ENCODE peak calls at places on chromosomes 11 and 22, in seven cellular contexts. S is stomach, D is Peyer's patch, G is K562, W is body of pancreas, H is tibial nerve, R is gastrocnemius medialis. M is an unnamed sample.

GRCh38 chr11:59144579-59145345 is 2.1 kb downstream of the FAM111A start:
- DNase-seq in G (peak), W (peak), D (peak), S (peak), H (peak), R (peak), M (peak)

GRCh38 chr11:57082125-57082524 is 93.4 kb downstream of the OR5AK2 start:
- DNase-seq in R (no peak), D (no peak), W (no peak), H (no peak), S (no peak), G (no peak), M (no peak)

GRCh38 chr22:43241699-43242386 is 54.9 kb upstream of the TTLL12 start:
- DNase-seq in R (no peak), G (no peak), D (no peak), W (no peak), H (no peak), S (no peak), M (no peak)

GRCh38 chr22:28710112-28710888 is 30.7 kb upstream of the TTC28 start:
- DNase-seq in G (no peak), W (no peak), H (no peak), S (no peak), D (no peak), R (no peak), M (no peak)

GRCh38 chr11:69444381-69445130 is 36.9 kb upstream of the LINC01488 start:
- DNase-seq in R (peak), H (peak), G (peak), D (no peak), W (peak), S (no peak), M (peak)

GRCh38 chr22:23847310-23847920 is 8.6 kb upstream of the DERL3 start:
- DNase-seq in S (no peak), W (no peak), H (no peak), D (no peak), R (no peak), G (no peak), M (no peak)

GRCh38 chr11:109968781-109969180 is 124.4 kb upstream of the ZC3H12C start:
- DNase-seq in W (no peak), H (no peak), D (no peak), R (no peak), S (no peak), G (no peak), M (no peak)

GRCh38 chr22:45970709-45971388 is 6.1 kb downstream of the WNT7B start:
- DNase-seq in W (no peak), G (no peak), H (no peak), S (no peak), D (no peak), R (no peak), M (no peak)

GRCh38 chr11:2665747-2666710 is 33.8 kb downstream of the KCNQ1OT1 start:
- DNase-seq in S (peak), H (no peak), G (no peak), R (no peak), D (no peak), W (peak), M (peak)

GRCh38 chr22:45096256-45096907 is 67.3 kb upstream of the NUP50 start:
- DNase-seq in D (peak), S (peak), G (peak), R (no peak), W (peak), H (peak), M (no peak)

GRCh38 chr11:125514336-125515101 is 18.5 kb upstream of the FEZ1 start:
- DNase-seq in H (no peak), D (no peak), R (no peak), S (peak), G (no peak), W (no peak), M (no peak)

DNA sequence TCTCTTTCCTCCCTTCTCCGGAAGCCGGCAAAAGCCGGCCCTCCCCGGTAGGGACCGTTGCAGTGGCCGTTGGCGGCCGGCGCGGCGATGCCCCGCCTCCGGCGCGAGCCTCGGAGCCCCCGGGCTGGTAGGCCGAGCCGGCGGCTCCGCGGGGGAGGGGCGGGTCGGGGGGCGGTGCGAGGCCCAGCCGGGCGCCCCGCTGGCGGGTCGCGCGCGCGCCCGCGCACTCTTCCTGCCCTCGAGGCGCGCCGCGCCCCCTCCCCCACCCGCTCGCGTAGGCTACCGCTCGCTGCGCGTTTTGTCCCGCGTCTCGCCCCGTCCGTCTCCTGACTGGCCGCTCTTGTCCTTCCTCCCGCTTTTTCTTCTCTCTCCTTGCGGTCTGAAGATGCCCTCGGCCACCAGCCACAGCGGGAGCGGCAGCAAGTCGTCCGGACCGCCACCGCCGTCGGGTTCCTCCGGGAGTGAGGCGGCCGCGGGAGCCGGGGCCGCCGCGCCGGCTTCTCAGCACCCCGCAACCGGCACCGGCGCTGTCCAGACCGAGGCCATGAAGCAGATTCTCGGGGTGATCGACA is 591 bp downstream of the CAPRIN1 start:
- DNase-seq in R (peak), G (peak), D (peak), W (peak), H (peak), S (peak), M (peak)
- TF ChIP-seq POLR2A in R (no peak), G (no peak), D (peak), W (no peak), H (no peak), S (no peak), M (no peak)

DNA sequence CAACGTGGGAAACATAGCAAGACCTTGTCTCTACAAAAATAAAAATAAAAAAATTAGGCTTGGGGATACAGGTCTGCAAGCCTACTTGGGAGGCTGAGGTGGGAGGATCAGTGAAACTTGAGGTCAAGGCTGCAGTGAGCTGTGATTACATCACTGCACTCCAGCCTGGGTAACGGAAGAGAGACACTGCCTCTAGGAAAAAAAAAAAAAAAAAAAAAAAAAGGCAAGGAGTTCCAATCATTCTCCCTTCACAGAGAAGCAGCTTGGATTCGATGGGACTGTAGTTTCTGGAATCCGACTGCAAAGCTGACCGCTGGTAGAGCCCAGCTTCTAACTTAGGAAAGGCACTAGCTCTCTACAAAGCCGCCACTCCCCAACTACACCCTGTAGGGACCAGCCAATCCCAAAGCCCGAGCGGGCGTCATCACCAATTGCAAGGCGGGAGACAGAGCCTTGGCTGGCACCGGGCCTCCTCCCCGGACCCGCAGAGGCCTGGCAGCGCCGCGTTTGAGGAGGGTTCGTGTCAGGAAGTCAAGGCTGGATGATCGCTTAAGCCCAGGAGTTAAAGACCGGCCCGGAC is 699 bp upstream of the DDB2 start:
- DNase-seq in G (peak), H (peak), R (peak), S (peak), W (peak), D (peak), M (peak)
- TF ChIP-seq POLR2A in G (no peak), H (peak), R (peak), S (no peak), W (peak), D (peak), M (peak)

GRCh38 chr11:65613091-65613928 is 711 bp downstream of the MAP3K11 start:
- DNase-seq in G (no peak), R (no peak), W (peak), H (no peak), D (no peak), S (peak), M (peak)
- TF ChIP-seq POLR2A in G (no peak), R (no peak), W (no peak), H (no peak), D (no peak), S (no peak), M (no peak)

GRCh38 chr22:40951795-40952602 is 821 bp downstream of the RBX1 start:
- DNase-seq in S (no peak), H (no peak), R (no peak), D (no peak), W (no peak), G (peak), M (no peak)
- TF ChIP-seq POLR2A in S (no peak), H (no peak), R (no peak), D (no peak), W (peak), G (peak), M (no peak)

GRCh38 chr11:112993808-112994207 is 32.6 kb downstream of the NCAM1 start:
- DNase-seq in S (no peak), G (no peak), D (no peak), R (no peak), H (no peak), W (no peak), M (no peak)
- TF ChIP-seq POLR2A in S (no peak), G (no peak), D (no peak), R (no peak), H (no peak), W (no peak), M (no peak)

DNA sequence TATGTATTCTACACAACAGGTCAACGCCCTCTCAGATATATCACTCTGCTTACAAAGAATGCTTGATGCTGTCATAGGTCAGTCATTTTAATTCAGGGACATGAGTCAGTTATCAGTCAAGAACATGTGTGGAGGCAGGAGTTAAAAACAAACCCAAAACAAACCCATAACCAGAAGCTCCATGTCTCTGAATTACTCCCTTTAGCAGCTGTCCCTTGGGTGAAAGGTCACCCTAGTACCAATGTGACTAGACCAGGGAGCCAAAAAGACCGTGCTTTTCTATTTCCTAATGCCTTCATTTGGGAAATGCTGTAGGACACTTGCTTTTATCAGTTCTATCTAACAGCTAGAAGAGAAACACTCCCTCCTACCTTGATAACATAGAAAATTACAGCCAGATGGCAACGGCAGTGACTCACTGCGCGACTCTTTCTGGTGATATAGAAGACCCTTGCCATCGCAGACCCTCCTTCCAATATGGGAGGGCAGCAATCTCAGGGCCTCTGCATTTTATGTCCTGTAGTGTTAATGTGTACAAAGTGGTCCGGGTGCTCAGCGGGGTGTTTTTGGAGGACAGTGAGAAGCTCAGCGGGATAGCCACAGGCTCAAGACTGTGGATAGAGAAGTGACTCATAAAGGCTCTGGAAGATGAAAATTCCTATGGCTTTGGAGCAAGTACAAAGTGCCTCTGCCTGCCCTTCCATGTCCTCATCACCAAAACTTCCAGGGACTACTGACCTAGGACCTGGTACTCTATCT is 24.8 kb downstream of the APOL5 start:
- DNase-seq in S (no peak), W (no peak), R (no peak), H (no peak), D (no peak), G (peak), M (no peak)
- TF ChIP-seq POLR2A in S (no peak), W (no peak), R (no peak), H (no peak), D (no peak), G (no peak), M (no peak)

GRCh38 chr11:65860278-65861164 is at the start of gene MUS81:
- DNase-seq in H (peak), D (peak), R (peak), W (peak), G (peak), S (peak), M (peak)
- TF ChIP-seq POLR2A in H (peak), D (peak), R (peak), W (peak), G (peak), S (no peak), M (peak)

GRCh38 chr11:80606726-80607125 is 1165.9 kb upstream of the TENM4 start:
- DNase-seq in D (no peak), H (no peak), W (no peak), G (no peak), R (no peak), S (no peak), M (no peak)
- TF ChIP-seq POLR2A in D (no peak), H (no peak), W (no peak), G (no peak), R (no peak), S (no peak), M (no peak)

GRCh38 chr11:122772945-122773344 is 65.4 kb upstream of the CRTAM start:
- DNase-seq in S (no peak), R (no peak), D (no peak), H (no peak), G (no peak), W (no peak), M (no peak)
- TF ChIP-seq POLR2A in S (no peak), R (no peak), D (no peak), H (no peak), G (no peak), W (no peak), M (no peak)

DNA sequence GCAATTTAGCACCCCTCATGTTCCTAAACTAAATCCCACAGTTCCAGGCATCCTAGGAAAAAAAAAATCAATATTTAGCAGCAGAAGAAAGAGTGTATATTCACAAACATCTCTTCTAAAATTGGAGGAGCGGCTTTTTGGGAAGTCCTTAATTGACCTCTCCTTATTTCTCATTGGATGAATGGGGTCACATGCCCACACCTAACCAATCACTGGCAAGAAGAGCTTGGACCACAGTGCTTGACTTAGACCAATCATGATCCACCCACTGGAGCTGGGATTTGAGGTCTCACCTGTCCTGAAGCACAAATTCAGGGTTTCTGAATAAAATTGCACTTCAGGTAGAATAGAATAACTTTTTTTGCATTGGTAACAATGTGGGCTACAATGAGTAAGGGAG is 16.0 kb downstream of the CD44 start:
- DNase-seq in H (no peak), D (no peak), R (no peak), W (no peak), S (no peak), G (no peak), M (no peak)
- TF ChIP-seq POLR2A in H (no peak), D (no peak), R (no peak), W (no peak), S (no peak), G (no peak), M (no peak)

M was measured in spleen.